ENCODE peak calls at places on chromosome 17, in six cellular contexts. One of them, this sample, is unnamed.
A peak's percentile ranks its signal among the peaks of the same experiment; 100 is the strongest.

GRCh38 chr17:16943541-16944333 is 28.2 kb downstream of the TNFRSF13B start:
- DNase-seq in mucosa of descending colon: no peak
- DNase-seq in cardiac muscle cell: no peak
- DNase-seq in thoracic aorta: no peak
- DNase-seq in lung: no peak
- DNase-seq in Panc1: no peak
- DNase-seq in this sample: no peak

GRCh38 chr17:9982159-9982558 is 77.1 kb upstream of the RCVRN start:
- DNase-seq in lung: no peak
- DNase-seq in Panc1: no peak
- DNase-seq in mucosa of descending colon: peak; percentile 51
- DNase-seq in cardiac muscle cell: peak; percentile 12
- DNase-seq in thoracic aorta: no peak
- DNase-seq in this sample: no peak

GRCh38 chr17:66506641-66507040 is 204.2 kb downstream of the PRKCA start:
- DNase-seq in cardiac muscle cell: no peak
- DNase-seq in thoracic aorta: no peak
- DNase-seq in lung: no peak
- DNase-seq in mucosa of descending colon: no peak
- DNase-seq in Panc1: no peak
- DNase-seq in this sample: no peak

GRCh38 chr17:17749921-17750320 is 68.7 kb downstream of the RAI1 start:
- DNase-seq in cardiac muscle cell: peak; percentile 76
- DNase-seq in Panc1: no peak
- DNase-seq in mucosa of descending colon: peak; percentile 65
- DNase-seq in lung: peak; percentile 62
- DNase-seq in thoracic aorta: no peak
- DNase-seq in this sample: peak; percentile 66

GRCh38 chr17:39170051-39170450 is 4.1 kb upstream of the ARL5C start:
- DNase-seq in Panc1: no peak
- DNase-seq in mucosa of descending colon: no peak
- DNase-seq in cardiac muscle cell: no peak
- DNase-seq in thoracic aorta: no peak
- DNase-seq in lung: no peak
- DNase-seq in this sample: no peak

GRCh38 chr17:76529643-76530488 is 7.6 kb downstream of the CYGB start:
- DNase-seq in mucosa of descending colon: peak; percentile 72
- DNase-seq in thoracic aorta: peak; percentile 24
- DNase-seq in cardiac muscle cell: peak; percentile 49
- DNase-seq in lung: peak; percentile 72
- DNase-seq in Panc1: no peak
- DNase-seq in this sample: no peak

GRCh38 chr17:1834378-1835149 is 4.8 kb downstream of the RPA1 start:
- DNase-seq in cardiac muscle cell: no peak
- DNase-seq in thoracic aorta: no peak
- DNase-seq in lung: no peak
- DNase-seq in Panc1: no peak
- DNase-seq in mucosa of descending colon: peak; percentile 10
- DNase-seq in this sample: no peak

GRCh38 chr17:9056566-9056965 is 35.3 kb downstream of the NTN1 start:
- DNase-seq in thoracic aorta: no peak
- DNase-seq in mucosa of descending colon: peak; percentile 27
- DNase-seq in lung: no peak
- DNase-seq in cardiac muscle cell: no peak
- DNase-seq in Panc1: no peak
- DNase-seq in this sample: no peak

GRCh38 chr17:2542456-2542855 is 30.8 kb upstream of the METTL16 start:
- DNase-seq in lung: no peak
- DNase-seq in Panc1: no peak
- DNase-seq in mucosa of descending colon: no peak
- DNase-seq in thoracic aorta: no peak
- DNase-seq in cardiac muscle cell: no peak
- DNase-seq in this sample: no peak

GRCh38 chr17:17810374-17811248 is 26.2 kb downstream of the SREBF1 start:
- DNase-seq in thoracic aorta: no peak
- DNase-seq in cardiac muscle cell: no peak
- DNase-seq in Panc1: no peak
- DNase-seq in lung: no peak
- DNase-seq in mucosa of descending colon: no peak
- DNase-seq in this sample: no peak

GRCh38 chr17:4335185-4335584 is 31.3 kb downstream of the UBE2G1 start:
- DNase-seq in Panc1: no peak
- DNase-seq in cardiac muscle cell: no peak
- DNase-seq in thoracic aorta: no peak
- DNase-seq in mucosa of descending colon: no peak
- DNase-seq in lung: no peak
- DNase-seq in this sample: no peak

GRCh38 chr17:15490634-15491261 is 23.3 kb upstream of the CDRT4 start:
- DNase-seq in Panc1: no peak
- DNase-seq in mucosa of descending colon: peak; percentile 68
- DNase-seq in cardiac muscle cell: peak; percentile 42
- DNase-seq in lung: peak; percentile 47
- DNase-seq in thoracic aorta: no peak
- DNase-seq in this sample: peak; percentile 57

GRCh38 chr17:43418441-43419374 is 19.9 kb downstream of the ARL4D start:
- DNase-seq in thoracic aorta: no peak
- DNase-seq in mucosa of descending colon: no peak
- DNase-seq in cardiac muscle cell: peak; percentile 35
- DNase-seq in lung: no peak
- DNase-seq in Panc1: no peak
- DNase-seq in this sample: no peak

DNA sequence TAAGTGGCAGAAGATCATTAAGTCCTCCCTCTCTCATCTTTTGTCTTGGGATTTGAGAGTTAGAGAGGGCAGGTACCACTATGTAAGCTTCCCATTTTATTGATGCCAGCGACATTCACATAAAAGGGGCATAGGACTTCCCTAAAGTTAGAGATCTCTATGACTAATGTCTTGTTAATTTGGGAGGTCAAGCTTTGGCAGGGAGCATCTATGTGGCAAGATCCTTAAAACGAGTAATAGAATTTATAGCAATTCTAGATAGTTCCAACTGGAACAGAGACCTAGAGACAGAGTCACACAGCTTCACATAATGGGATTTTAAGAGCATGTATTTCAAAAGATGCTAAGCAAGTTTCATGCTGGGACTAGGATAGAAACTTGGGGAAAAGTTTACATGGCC is 308.0 kb downstream of the MAP2K6 start:
- DNase-seq in lung: no peak
- DNase-seq in Panc1: no peak
- DNase-seq in cardiac muscle cell: no peak
- DNase-seq in thoracic aorta: no peak
- DNase-seq in mucosa of descending colon: no peak
- DNase-seq in this sample: no peak
- H3K9me3 ChIP-seq in lung: no peaks in the 10 kb centered on the region
- H3K9me3 ChIP-seq in Panc1: no peaks in the 10 kb centered on the region
- H3K9me3 ChIP-seq in cardiac muscle cell: no peaks in the 10 kb centered on the region
- H3K9me3 ChIP-seq in thoracic aorta: no peaks in the 10 kb centered on the region
- H3K9me3 ChIP-seq in mucosa of descending colon: no peaks in the 10 kb centered on the region
- H3K9me3 ChIP-seq in this sample: no peaks in the 10 kb centered on the region

GRCh38 chr17:82948957-82949356 is 109.1 kb upstream of the ZNF750 start:
- DNase-seq in lung: no peak
- DNase-seq in cardiac muscle cell: no peak
- DNase-seq in Panc1: no peak
- DNase-seq in thoracic aorta: no peak
- DNase-seq in mucosa of descending colon: no peak
- DNase-seq in this sample: no peak

GRCh38 chr17:82950525-82951102 is 110.8 kb upstream of the ZNF750 start:
- DNase-seq in mucosa of descending colon: no peak
- DNase-seq in Panc1: no peak
- DNase-seq in lung: no peak
- DNase-seq in thoracic aorta: no peak
- DNase-seq in cardiac muscle cell: no peak
- DNase-seq in this sample: no peak

GRCh38 chr17:82948081-82948511 is 108.3 kb upstream of the ZNF750 start:
- DNase-seq in thoracic aorta: no peak
- DNase-seq in mucosa of descending colon: no peak
- DNase-seq in cardiac muscle cell: no peak
- DNase-seq in Panc1: no peak
- DNase-seq in lung: no peak
- DNase-seq in this sample: no peak

GRCh38 chr17:82949984-82950383 is 110.2 kb upstream of the ZNF750 start:
- DNase-seq in Panc1: no peak
- DNase-seq in mucosa of descending colon: no peak
- DNase-seq in cardiac muscle cell: no peak
- DNase-seq in thoracic aorta: no peak
- DNase-seq in lung: no peak
- DNase-seq in this sample: no peak

GRCh38 chr17:82949361-82949760 is 109.5 kb upstream of the ZNF750 start:
- DNase-seq in cardiac muscle cell: no peak
- DNase-seq in lung: no peak
- DNase-seq in thoracic aorta: no peak
- DNase-seq in mucosa of descending colon: no peak
- DNase-seq in Panc1: no peak
- DNase-seq in this sample: no peak
- H3K9me3 ChIP-seq in cardiac muscle cell: no peaks in the 10 kb centered on the region
- H3K9me3 ChIP-seq in lung: peaks cover 6% of the 10 kb centered on the region
- H3K9me3 ChIP-seq in thoracic aorta: peaks cover 35% of the 10 kb centered on the region
- H3K9me3 ChIP-seq in mucosa of descending colon: peaks cover 36% of the 10 kb centered on the region
- H3K9me3 ChIP-seq in Panc1: peaks cover 19% of the 10 kb centered on the region
- H3K9me3 ChIP-seq in this sample: peaks cover 23% of the 10 kb centered on the region

GRCh38 chr17:70073326-70073725 is 1.7 kb upstream of the KCNJ16 start:
- DNase-seq in Panc1: no peak
- DNase-seq in mucosa of descending colon: no peak
- DNase-seq in cardiac muscle cell: no peak
- DNase-seq in lung: no peak
- DNase-seq in thoracic aorta: no peak
- DNase-seq in this sample: no peak

GRCh38 chr17:70072900-70073299 is 2.1 kb upstream of the KCNJ16 start:
- DNase-seq in mucosa of descending colon: no peak
- DNase-seq in Panc1: no peak
- DNase-seq in thoracic aorta: no peak
- DNase-seq in lung: no peak
- DNase-seq in cardiac muscle cell: no peak
- DNase-seq in this sample: no peak

GRCh38 chr17:70074236-70074830 is 692 bp upstream of the KCNJ16 start:
- DNase-seq in thoracic aorta: no peak
- DNase-seq in Panc1: no peak
- DNase-seq in lung: no peak
- DNase-seq in cardiac muscle cell: no peak
- DNase-seq in mucosa of descending colon: no peak
- DNase-seq in this sample: no peak

GRCh38 chr17:70074991-70075390 is at the start of gene KCNJ16:
- DNase-seq in thoracic aorta: no peak
- DNase-seq in Panc1: no peak
- DNase-seq in lung: no peak
- DNase-seq in mucosa of descending colon: peak; percentile 67
- DNase-seq in cardiac muscle cell: no peak
- DNase-seq in this sample: peak; percentile 95

GRCh38 chr17:70073799-70074198 is 1.2 kb upstream of the KCNJ16 start:
- DNase-seq in lung: no peak
- DNase-seq in cardiac muscle cell: no peak
- DNase-seq in mucosa of descending colon: no peak
- DNase-seq in Panc1: no peak
- DNase-seq in thoracic aorta: no peak
- DNase-seq in this sample: no peak
- H3K9me3 ChIP-seq in lung: no peaks in the 10 kb centered on the region
- H3K9me3 ChIP-seq in cardiac muscle cell: no peaks in the 10 kb centered on the region
- H3K9me3 ChIP-seq in mucosa of descending colon: no peaks in the 10 kb centered on the region
- H3K9me3 ChIP-seq in Panc1: no peaks in the 10 kb centered on the region
- H3K9me3 ChIP-seq in thoracic aorta: no peaks in the 10 kb centered on the region
- H3K9me3 ChIP-seq in this sample: no peaks in the 10 kb centered on the region

GRCh38 chr17:70905796-70906195 is 736.5 kb downstream of the KCNJ2 start:
- DNase-seq in mucosa of descending colon: peak; percentile 9
- DNase-seq in thoracic aorta: peak; percentile 2
- DNase-seq in cardiac muscle cell: no peak
- DNase-seq in lung: peak; percentile 39
- DNase-seq in Panc1: no peak
- DNase-seq in this sample: no peak

GRCh38 chr17:70901870-70902269 is 732.5 kb downstream of the KCNJ2 start:
- DNase-seq in lung: no peak
- DNase-seq in thoracic aorta: no peak
- DNase-seq in mucosa of descending colon: no peak
- DNase-seq in cardiac muscle cell: no peak
- DNase-seq in Panc1: no peak
- DNase-seq in this sample: no peak

DNA sequence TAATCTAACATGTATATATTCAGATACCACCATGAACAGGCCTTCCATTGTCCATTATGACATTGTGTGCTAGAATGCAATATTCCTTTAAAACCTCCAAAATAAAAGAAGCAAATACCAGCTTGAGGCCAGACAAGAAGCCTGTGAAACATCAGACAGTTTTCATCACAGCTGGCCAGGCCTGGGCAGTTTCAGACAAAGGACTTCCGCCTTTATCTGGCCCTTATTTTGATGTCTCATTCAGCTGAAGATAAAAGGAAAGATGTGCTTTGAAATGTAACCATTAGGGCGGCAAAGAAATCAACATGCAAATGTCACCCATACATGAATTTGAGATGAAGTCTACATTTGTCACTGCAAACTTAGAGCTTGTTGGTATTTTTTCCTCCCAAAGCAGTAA is 737.5 kb downstream of the KCNJ2 start:
- DNase-seq in lung: no peak
- DNase-seq in mucosa of descending colon: no peak
- DNase-seq in cardiac muscle cell: peak; percentile 58
- DNase-seq in thoracic aorta: no peak
- DNase-seq in Panc1: no peak
- DNase-seq in this sample: no peak
- H3K9me3 ChIP-seq in lung: no peaks in the 10 kb centered on the region
- H3K9me3 ChIP-seq in mucosa of descending colon: no peaks in the 10 kb centered on the region
- H3K9me3 ChIP-seq in cardiac muscle cell: no peaks in the 10 kb centered on the region
- H3K9me3 ChIP-seq in thoracic aorta: no peaks in the 10 kb centered on the region
- H3K9me3 ChIP-seq in Panc1: no peaks in the 10 kb centered on the region
- H3K9me3 ChIP-seq in this sample: no peaks in the 10 kb centered on the region

GRCh38 chr17:27155866-27156265 is 138.0 kb upstream of the WSB1 start:
- DNase-seq in Panc1: no peak
- DNase-seq in mucosa of descending colon: no peak
- DNase-seq in thoracic aorta: no peak
- DNase-seq in lung: no peak
- DNase-seq in cardiac muscle cell: no peak
- DNase-seq in this sample: no peak
- H3K9me3 ChIP-seq in Panc1: no peaks in the 10 kb centered on the region
- H3K9me3 ChIP-seq in mucosa of descending colon: no peaks in the 10 kb centered on the region
- H3K9me3 ChIP-seq in thoracic aorta: no peaks in the 10 kb centered on the region
- H3K9me3 ChIP-seq in lung: no peaks in the 10 kb centered on the region
- H3K9me3 ChIP-seq in cardiac muscle cell: no peaks in the 10 kb centered on the region
- H3K9me3 ChIP-seq in this sample: no peaks in the 10 kb centered on the region

GRCh38 chr17:53218723-53219122 is 604.0 kb upstream of the KIF2B start:
- DNase-seq in cardiac muscle cell: no peak
- DNase-seq in lung: no peak
- DNase-seq in Panc1: no peak
- DNase-seq in mucosa of descending colon: no peak
- DNase-seq in thoracic aorta: no peak
- DNase-seq in this sample: no peak

GRCh38 chr17:53219821-53220220 is 602.9 kb upstream of the KIF2B start:
- DNase-seq in mucosa of descending colon: no peak
- DNase-seq in cardiac muscle cell: no peak
- DNase-seq in Panc1: no peak
- DNase-seq in lung: no peak
- DNase-seq in thoracic aorta: no peak
- DNase-seq in this sample: no peak

DNA sequence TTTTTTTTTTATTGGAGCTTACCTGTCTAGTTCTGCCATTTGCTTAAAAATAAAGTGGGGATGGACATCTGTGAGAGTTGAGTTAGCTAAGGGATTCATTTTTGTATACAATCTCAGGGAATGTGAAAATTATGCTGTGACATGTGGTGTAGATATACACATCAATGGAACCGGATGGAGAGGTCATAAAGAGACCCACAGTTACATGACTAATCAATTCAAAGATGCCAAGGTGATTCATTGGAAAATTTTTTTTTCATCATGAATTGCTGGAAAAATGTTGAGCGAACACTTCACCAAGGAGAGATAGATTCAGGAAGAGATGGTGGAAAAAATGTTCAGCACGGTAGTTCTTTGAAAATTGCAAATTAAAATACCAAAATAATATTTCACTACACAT is 605.4 kb upstream of the KIF2B start:
- DNase-seq in mucosa of descending colon: no peak
- DNase-seq in cardiac muscle cell: no peak
- DNase-seq in thoracic aorta: no peak
- DNase-seq in lung: no peak
- DNase-seq in Panc1: no peak
- DNase-seq in this sample: no peak
- H3K9me3 ChIP-seq in mucosa of descending colon: peaks cover 2% of the 10 kb centered on the region
- H3K9me3 ChIP-seq in cardiac muscle cell: no peaks in the 10 kb centered on the region
- H3K9me3 ChIP-seq in thoracic aorta: no peaks in the 10 kb centered on the region
- H3K9me3 ChIP-seq in lung: peaks cover 3% of the 10 kb centered on the region
- H3K9me3 ChIP-seq in Panc1: peaks cover 4% of the 10 kb centered on the region
- H3K9me3 ChIP-seq in this sample: no peaks in the 10 kb centered on the region